ENCODE peak calls at places on chromosomes 13 and 19, in four cellular contexts. L, A, I and M are unnamed samples.

GRCh38 chr13:113742000-113742441 is 17.0 kb upstream of the TMEM255B start:
- DNase-seq in I (no peak), L (peak), A (no peak), M (no peak)

GRCh38 chr19:58279042-58279924 is 528 bp downstream of the ZNF8 start:
- DNase-seq in I (peak), A (peak), L (peak), M (peak)

GRCh38 chr19:41707502-41707812 is 969 bp upstream of the CEACAM5 start:
- DNase-seq in L (no peak), I (no peak), A (no peak), M (no peak)

GRCh38 chr19:50969413-50969760 is at the start of gene KLK6:
- DNase-seq in A (no peak), L (no peak), I (no peak), M (peak)

GRCh38 chr19:17145546-17146497 is 69.3 kb upstream of the USE1 start:
- DNase-seq in I (no peak), A (no peak), L (no peak), M (no peak)

GRCh38 chr19:800360-801029 is 3.2 kb downstream of the PTBP1 start:
- DNase-seq in L (no peak), I (no peak), A (no peak), M (no peak)

GRCh38 chr19:42634409-42635232 is 39.9 kb upstream of the CEACAM8 start:
- DNase-seq in I (peak), A (no peak), L (peak), M (no peak)

GRCh38 chr19:42524943-42525342 is 3.3 kb downstream of the CEACAM1 start:
- DNase-seq in I (no peak), L (no peak), A (no peak), M (no peak)

GRCh38 chr19:55579766-55580621 is 654 bp downstream of the ZNF579 start:
- DNase-seq in L (no peak), I (no peak), A (no peak), M (no peak)

GRCh38 chr19:4233282-4233853 is 4.0 kb downstream of the EBI3 start:
- DNase-seq in L (peak), I (peak), A (peak), M (peak)

GRCh38 chr19:44785271-44785670 is 7.6 kb downstream of the CBLC start:
- DNase-seq in I (no peak), L (no peak), A (no peak), M (no peak)

GRCh38 chr13:112803422-112803821 is 113.6 kb downstream of the ATP11A start:
- DNase-seq in L (peak), I (no peak), A (no peak), M (no peak)

GRCh38 chr13:107348471-107348870 is 780.5 kb upstream of the ARGLU1 start:
- DNase-seq in A (no peak), I (no peak), L (no peak), M (no peak)

GRCh38 chr13:67100723-67101122 is 129.4 kb downstream of the PCDH9 start:
- DNase-seq in I (no peak), A (no peak), L (no peak), M (no peak)

GRCh38 chr13:25372275-25373081 is 704 bp downstream of the ATP8A2 start:
- DNase-seq in I (no peak), A (no peak), L (no peak), M (no peak)

DNA sequence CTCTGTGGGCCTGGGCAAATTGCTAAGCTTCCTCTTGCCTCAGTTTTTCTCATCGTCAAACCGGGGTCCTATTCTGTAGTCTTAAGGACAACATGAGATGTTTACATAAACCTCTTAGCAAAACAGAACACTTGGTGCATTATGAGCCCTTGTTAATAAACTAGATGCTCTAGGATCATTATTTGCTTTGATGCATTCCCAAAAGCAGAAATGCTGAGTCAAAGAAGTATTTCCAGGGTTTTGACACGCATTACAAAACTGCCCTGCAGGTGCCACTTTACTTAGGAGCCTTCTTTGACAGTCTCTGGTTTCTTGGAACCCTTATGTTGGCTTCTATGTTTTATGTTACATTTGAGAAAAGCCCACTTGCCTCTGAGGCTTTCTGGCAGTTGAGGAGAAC is 12.1 kb downstream of the AKAP11 start:
- DNase-seq in I (no peak), L (no peak), A (no peak), M (no peak)
- H3K27ac ChIP-seq in I (no peak), L (no peak), A (no peak), M (no peak)

GRCh38 chr13:98438246-98439135 is 138.4 kb downstream of the STK24 start:
- DNase-seq in A (no peak), L (no peak), I (no peak), M (no peak)
- H3K27ac ChIP-seq in A (no peak), L (no peak), I (no peak), M (no peak)

DNA sequence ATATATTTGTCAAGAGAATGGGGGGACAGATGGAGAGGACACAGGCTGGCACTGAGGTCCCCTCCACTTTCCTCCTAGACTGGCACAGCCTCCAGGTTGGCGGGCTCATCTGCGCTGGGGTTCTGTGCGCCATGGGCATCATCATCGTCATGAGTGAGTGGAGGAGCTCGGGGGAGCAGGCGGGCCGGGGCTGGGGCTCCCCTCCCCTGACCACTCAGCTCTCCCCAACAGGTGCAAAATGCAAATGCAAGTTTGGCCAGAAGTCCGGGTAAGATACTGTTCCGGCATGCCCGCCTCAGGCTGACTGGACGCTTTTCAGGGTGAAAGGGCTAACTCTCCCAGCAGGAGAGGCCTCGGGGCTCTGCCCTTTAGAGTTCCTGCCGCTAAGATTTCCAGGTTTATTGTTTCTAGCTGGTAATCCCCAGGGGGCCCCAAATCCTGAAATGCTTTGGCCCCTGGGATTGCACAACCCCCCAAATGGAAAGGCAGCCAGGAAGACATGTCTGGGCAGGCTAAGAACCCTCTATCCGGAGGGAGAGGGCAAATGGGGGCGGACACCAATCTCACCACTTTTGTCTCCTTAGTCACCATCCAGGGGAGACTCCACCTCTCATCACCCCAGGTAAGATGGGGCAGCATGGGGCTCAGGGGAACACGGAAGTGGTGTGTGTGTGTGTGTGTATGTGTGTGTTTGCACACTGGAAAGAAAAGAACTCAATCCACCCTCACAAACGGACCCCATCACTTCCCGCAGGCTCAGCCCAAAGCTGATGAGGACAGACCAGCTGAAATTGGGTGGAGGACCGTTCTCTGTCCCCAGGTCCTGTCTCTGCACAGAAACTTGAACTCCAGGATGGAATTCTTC is 7.3 kb downstream of the FXYD3 start:
- DNase-seq in L (no peak), A (no peak), I (no peak), M (no peak)
- H3K27ac ChIP-seq in L (no peak), A (no peak), I (no peak), M (peak)

DNA sequence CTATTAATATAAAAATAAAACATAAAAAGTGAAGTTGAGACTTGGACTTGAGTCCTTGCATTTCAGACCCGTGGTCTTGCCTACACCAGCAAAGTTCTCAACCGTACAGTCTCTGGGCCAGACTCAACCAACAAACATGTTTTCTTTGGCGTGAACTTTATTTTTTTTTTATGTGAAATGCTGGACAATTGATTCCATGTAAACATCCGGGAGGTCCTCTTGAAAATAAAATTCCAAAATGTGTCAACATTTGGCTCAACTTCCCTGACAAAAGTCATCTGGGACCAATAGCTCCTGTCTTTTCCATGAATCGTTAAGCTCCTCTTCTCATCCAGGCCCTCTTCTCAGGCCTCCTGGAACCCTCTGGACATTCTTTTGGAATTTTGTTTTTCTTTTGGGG is 2.7 kb downstream of the ALDH16A1 start:
- DNase-seq in A (no peak), I (no peak), L (no peak), M (no peak)
- H3K27ac ChIP-seq in A (peak), I (no peak), L (no peak), M (no peak)

DNA sequence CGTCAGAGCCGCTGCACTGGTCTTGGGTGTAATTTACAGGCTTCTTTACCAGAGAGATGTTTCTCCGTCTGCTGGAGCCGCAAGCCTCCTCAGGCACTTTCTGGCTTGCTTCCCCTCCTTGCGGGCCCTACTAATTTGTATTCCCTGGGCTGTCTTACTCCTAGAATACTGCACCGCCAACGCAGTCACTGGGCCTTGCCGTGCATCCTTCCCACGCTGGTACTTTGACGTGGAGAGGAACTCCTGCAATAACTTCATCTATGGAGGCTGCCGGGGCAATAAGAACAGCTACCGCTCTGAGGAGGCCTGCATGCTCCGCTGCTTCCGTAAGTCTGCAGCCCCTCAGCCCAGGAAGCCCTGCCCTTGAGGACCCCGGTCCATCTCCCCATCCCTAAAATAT is 14.1 kb upstream of the C19orf33 start:
- DNase-seq in L (no peak), A (no peak), I (no peak), M (no peak)
- H3K27ac ChIP-seq in L (no peak), A (no peak), I (no peak), M (no peak)

DNA sequence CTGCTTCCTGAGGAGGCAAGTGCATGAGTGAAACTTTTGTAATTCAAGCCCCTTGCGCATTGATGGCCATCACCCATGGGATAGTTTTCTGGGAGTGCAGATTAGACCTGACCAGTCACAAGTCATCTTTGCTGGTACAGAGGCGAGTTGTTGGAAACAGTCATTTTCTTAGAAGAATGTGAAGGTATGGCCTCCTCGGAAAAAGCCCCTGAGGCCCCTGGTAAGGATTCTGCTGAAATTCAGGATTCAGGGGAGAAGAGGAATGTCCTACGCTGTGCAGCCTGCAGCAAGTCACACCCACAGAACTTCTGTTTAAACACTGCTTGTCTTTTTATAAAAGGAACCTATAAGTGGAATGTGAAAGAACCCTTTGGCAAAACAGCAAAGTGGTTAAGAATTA is 11.0 kb upstream of the SPART start:
- DNase-seq in A (no peak), I (no peak), L (no peak), M (no peak)
- H3K27ac ChIP-seq in A (no peak), I (no peak), L (no peak), M (peak)